ENCODE peak calls at places on chromosomes 16 and 17, in eight cellular contexts. M, Y, L, I, U, H, Q and S are unnamed samples.

GRCh38 chr17:80104321-80104955 is 3.1 kb downstream of the GAA start:
- DNase-seq in M (no peak), Y (peak), L (no peak), I (no peak), U (no peak), H (peak), Q (no peak), S (peak)

GRCh38 chr17:62566996-62567578 is 60.4 kb upstream of the MRC2 start:
- DNase-seq in M (no peak), Y (no peak), L (no peak), I (no peak), U (no peak), H (no peak), Q (no peak), S (no peak)

GRCh38 chr17:29572691-29573557 is 4.4 kb downstream of the TP53I13 start:
- DNase-seq in M (no peak), Y (no peak), L (no peak), I (no peak), U (no peak), H (no peak), Q (peak), S (no peak)

GRCh38 chr17:36623281-36623680 is 21.9 kb downstream of the MRM1 start:
- DNase-seq in M (no peak), Y (no peak), L (no peak), I (no peak), U (no peak), H (no peak), Q (no peak), S (no peak)

GRCh38 chr16:50166511-50167500 is 13.7 kb downstream of the TENT4B start:
- DNase-seq in M (no peak), Y (no peak), L (no peak), I (no peak), U (no peak), H (no peak), Q (no peak), S (no peak)

GRCh38 chr16:71917900-71918299 is 22.6 kb downstream of the IST1 start:
- DNase-seq in M (no peak), Y (no peak), L (no peak), I (no peak), U (no peak), H (no peak), Q (no peak), S (no peak)

GRCh38 chr16:69463876-69464275 is 39.5 kb downstream of the CYB5B start:
- DNase-seq in M (no peak), Y (no peak), L (no peak), I (no peak), U (no peak), H (no peak), Q (no peak), S (no peak)

GRCh38 chr17:53032861-53033271 is 789.9 kb upstream of the KIF2B start:
- DNase-seq in M (no peak), Y (peak), L (peak), I (no peak), U (no peak), H (peak), Q (peak), S (peak)

GRCh38 chr17:48497103-48497502 is 33.7 kb downstream of the HOXB1 start:
- DNase-seq in M (no peak), Y (no peak), L (no peak), I (no peak), U (no peak), H (no peak), Q (no peak), S (no peak)

GRCh38 chr16:11094838-11095565 is 150.6 kb downstream of the CLEC16A start:
- DNase-seq in M (no peak), Y (no peak), L (no peak), I (no peak), U (no peak), H (no peak), Q (no peak), S (no peak)

GRCh38 chr17:63120406-63120805 is 154.4 kb downstream of the TANC2 start:
- DNase-seq in M (no peak), Y (no peak), L (no peak), I (no peak), U (no peak), H (no peak), Q (no peak), S (no peak)

GRCh38 chr17:40349477-40350409 is 14.8 kb downstream of the GJD3 start:
- DNase-seq in M (no peak), Y (no peak), L (no peak), I (no peak), U (peak), H (no peak), Q (no peak), S (no peak)

GRCh38 chr17:52823155-52823554 is 664.6 kb upstream of the CA10 start:
- DNase-seq in M (no peak), Y (no peak), L (no peak), I (no peak), U (no peak), H (no peak), Q (no peak), S (no peak)

GRCh38 chr17:386145-386876 is 33.7 kb upstream of the RPH3AL start:
- DNase-seq in M (peak), Y (no peak), L (peak), I (peak), U (peak), H (peak), Q (peak), S (peak)

GRCh38 chr17:5254903-5255521 is 20.4 kb upstream of the SCIMP start:
- DNase-seq in M (no peak), Y (no peak), L (no peak), I (no peak), U (no peak), H (no peak), Q (no peak), S (no peak)

GRCh38 chr17:78865682-78866390 is 25.2 kb upstream of the USP36 start:
- DNase-seq in M (peak), Y (peak), L (peak), I (peak), U (peak), H (peak), Q (peak), S (peak)

GRCh38 chr17:6472517-6472916 is 28.3 kb downstream of the PIMREG start:
- DNase-seq in M (no peak), Y (no peak), L (no peak), I (no peak), U (no peak), H (no peak), Q (no peak), S (no peak)

GRCh38 chr16:10080031-10080772 is 102.0 kb downstream of the GRIN2A start:
- DNase-seq in M (no peak), Y (no peak), L (peak), I (no peak), U (peak), H (no peak), Q (peak), S (no peak)

GRCh38 chr16:88805340-88805715 is 1.7 kb downstream of the CDT1 start:
- DNase-seq in M (no peak), Y (no peak), L (no peak), I (no peak), U (no peak), H (no peak), Q (no peak), S (no peak)

GRCh38 chr16:11248133-11248532 is 7.9 kb downstream of the SOCS1 start:
- DNase-seq in M (no peak), Y (no peak), L (no peak), I (no peak), U (no peak), H (no peak), Q (no peak), S (no peak)

GRCh38 chr17:81926451-81927144 is 937 bp downstream of the MAFG start:
- DNase-seq in M (no peak), Y (peak), L (peak), I (peak), U (peak), H (peak), Q (peak), S (peak)

GRCh38 chr17:49089094-49089493 is 43.5 kb upstream of the B4GALNT2 start:
- DNase-seq in M (no peak), Y (no peak), L (no peak), I (no peak), U (no peak), H (no peak), Q (no peak), S (no peak)

GRCh38 chr17:15883617-15884111 is 61.3 kb upstream of the ADORA2B start:
- DNase-seq in M (no peak), Y (no peak), L (peak), I (no peak), U (no peak), H (no peak), Q (no peak), S (peak)

GRCh38 chr17:73342057-73342522 is 30.3 kb upstream of the CDC42EP4 start:
- DNase-seq in M (no peak), Y (no peak), L (no peak), I (no peak), U (peak), H (no peak), Q (no peak), S (no peak)

GRCh38 chr17:72030067-72030899 is 90.5 kb upstream of the SOX9 start:
- DNase-seq in M (no peak), Y (no peak), L (no peak), I (no peak), U (peak), H (peak), Q (peak), S (peak)

GRCh38 chr17:19590912-19591551 is 57.4 kb downstream of the SLC47A1 start:
- DNase-seq in M (no peak), Y (no peak), L (no peak), I (no peak), U (no peak), H (no peak), Q (no peak), S (peak)

GRCh38 chr16:86872833-86873232 is 294.5 kb downstream of the FOXL1 start:
- DNase-seq in M (no peak), Y (no peak), L (no peak), I (no peak), U (no peak), H (no peak), Q (no peak), S (no peak)

GRCh38 chr16:77834600-77834963 is 46.2 kb downstream of the VAT1L start:
- DNase-seq in M (no peak), Y (no peak), L (no peak), I (no peak), U (no peak), H (no peak), Q (no peak), S (no peak)

GRCh38 chr17:65498831-65499230 is 62.6 kb downstream of the AXIN2 start:
- DNase-seq in M (no peak), Y (no peak), L (no peak), I (no peak), U (no peak), H (no peak), Q (no peak), S (no peak)

GRCh38 chr17:62856594-62856993 is 48.5 kb upstream of the MARCHF10 start:
- DNase-seq in M (no peak), Y (no peak), L (no peak), I (no peak), U (no peak), H (no peak), Q (no peak), S (no peak)

GRCh38 chr17:9343513-9343912 is 232.1 kb downstream of the STX8 start:
- DNase-seq in M (no peak), Y (no peak), L (no peak), I (no peak), U (no peak), H (no peak), Q (no peak), S (no peak)

GRCh38 chr16:48321307-48322036 is 63.7 kb downstream of the SIAH1 start:
- DNase-seq in M (no peak), Y (no peak), L (no peak), I (no peak), U (no peak), H (no peak), Q (no peak), S (no peak)

GRCh38 chr17:44187131-44187899 is 543 bp downstream of the TMUB2 start:
- DNase-seq in M (no peak), Y (no peak), L (no peak), I (no peak), U (no peak), H (peak), Q (no peak), S (peak)

GRCh38 chr17:55743103-55743679 is 7.7 kb upstream of the PCTP start:
- DNase-seq in M (no peak), Y (peak), L (peak), I (no peak), U (no peak), H (peak), Q (no peak), S (peak)

GRCh38 chr17:77085916-77086432 is 54.8 kb upstream of the SEC14L1 start:
- DNase-seq in M (no peak), Y (peak), L (no peak), I (no peak), U (no peak), H (peak), Q (no peak), S (peak)

GRCh38 chr17:31674717-31675349 is 184.2 kb downstream of the COPRS start:
- DNase-seq in M (no peak), Y (no peak), L (no peak), I (no peak), U (no peak), H (no peak), Q (no peak), S (no peak)

GRCh38 chr17:48351916-48352332 is 78.1 kb downstream of the SKAP1 start:
- DNase-seq in M (no peak), Y (peak), L (peak), I (no peak), U (no peak), H (peak), Q (no peak), S (peak)

GRCh38 chr17:2592974-2593845 is at the start of gene PAFAH1B1:
- DNase-seq in M (peak), Y (peak), L (peak), I (peak), U (peak), H (peak), Q (peak), S (peak)